ENCODE peak calls at places on chromosomes 7 and 10, in eight cellular contexts. L is IMR-90, J is sigmoid colon, O is tibial nerve, K is lower leg skin, P is stomach, N is heart left ventricle, X is HCT116. D is an unnamed sample.

GRCh38 chr10:24428410-24428782 is 219.5 kb downstream of the KIAA1217 start:
- DNase-seq in L (peak), J (no peak), O (no peak), K (no peak), P (no peak), N (no peak), X (peak), D (peak)

GRCh38 chr10:133141144-133141962 is 18.7 kb upstream of the KNDC1 start:
- DNase-seq in L (no peak), J (peak), O (no peak), K (no peak), P (no peak), N (peak), X (no peak), D (no peak)

GRCh38 chr7:151813445-151813844 is 63.5 kb downstream of the PRKAG2 start:
- DNase-seq in L (no peak), J (no peak), O (no peak), K (no peak), P (no peak), N (no peak), X (no peak), D (no peak)

GRCh38 chr10:62811159-62811875 is 4.8 kb downstream of the EGR2 start:
- DNase-seq in L (no peak), J (no peak), O (no peak), K (no peak), P (no peak), N (no peak), X (no peak), D (no peak)

GRCh38 chr7:46072722-46073121 is 151.7 kb upstream of the IGFBP3 start:
- DNase-seq in L (no peak), J (no peak), O (no peak), K (no peak), P (no peak), N (no peak), X (no peak), D (no peak)

GRCh38 chr10:48526371-48526821 is 78.5 kb downstream of the ARHGAP22 start:
- DNase-seq in L (peak), J (no peak), O (no peak), K (no peak), P (peak), N (no peak), X (no peak), D (peak)

GRCh38 chr10:5068274-5069017 is 25.8 kb upstream of the AKR1C3 start:
- DNase-seq in L (no peak), J (no peak), O (no peak), K (no peak), P (no peak), N (no peak), X (no peak), D (no peak)

GRCh38 chr10:97687785-97688781 is 1.0 kb upstream of the AVPI1 start:
- DNase-seq in L (peak), J (peak), O (peak), K (peak), P (no peak), N (no peak), X (no peak), D (no peak)

GRCh38 chr10:117188399-117188798 is 8.9 kb upstream of the KCNK18 start:
- DNase-seq in L (no peak), J (peak), O (no peak), K (no peak), P (no peak), N (no peak), X (no peak), D (no peak)

GRCh38 chr7:131170440-131171105 is 157.1 kb upstream of the MKLN1 start:
- DNase-seq in L (peak), J (no peak), O (no peak), K (no peak), P (no peak), N (no peak), X (no peak), D (no peak)

GRCh38 chr7:71422104-71422503 is 290.2 kb downstream of the GALNT17 start:
- DNase-seq in L (no peak), J (no peak), O (no peak), K (no peak), P (no peak), N (no peak), X (no peak), D (no peak)

GRCh38 chr7:98994046-98994944 is 116.0 kb downstream of the TRRAP start:
- DNase-seq in L (no peak), J (no peak), O (no peak), K (no peak), P (no peak), N (no peak), X (no peak), D (no peak)

GRCh38 chr10:128633864-128634541 is 507.8 kb upstream of the MKI67 start:
- DNase-seq in L (no peak), J (no peak), O (peak), K (no peak), P (no peak), N (no peak), X (no peak), D (no peak)

GRCh38 chr10:4226941-4227540 is 442.0 kb upstream of the KLF6 start:
- DNase-seq in L (no peak), J (no peak), O (no peak), K (no peak), P (no peak), N (no peak), X (no peak), D (no peak)

GRCh38 chr10:117266400-117266799 is 25.5 kb downstream of the SLC18A2 start:
- DNase-seq in L (no peak), J (no peak), O (no peak), K (no peak), P (no peak), N (no peak), X (no peak), D (no peak)

GRCh38 chr7:99623091-99623693 is 6.4 kb downstream of the ZSCAN25 start:
- DNase-seq in L (no peak), J (no peak), O (no peak), K (no peak), P (no peak), N (no peak), X (no peak), D (no peak)

GRCh38 chr10:239109-239508 is 103.9 kb downstream of the ZMYND11 start:
- DNase-seq in L (peak), J (no peak), O (no peak), K (no peak), P (no peak), N (no peak), X (no peak), D (no peak)

GRCh38 chr10:119770928-119771327 is 45.1 kb downstream of the INPP5F start:
- DNase-seq in L (no peak), J (no peak), O (no peak), K (no peak), P (no peak), N (no peak), X (no peak), D (no peak)

GRCh38 chr10:519055-519715 is 170.3 kb downstream of the DIP2C start:
- DNase-seq in L (no peak), J (peak), O (no peak), K (no peak), P (no peak), N (no peak), X (no peak), D (no peak)

GRCh38 chr10:116849271-116850057 is at the start of gene ENO4:
- DNase-seq in L (peak), J (peak), O (peak), K (peak), P (peak), N (peak), X (peak), D (peak)

GRCh38 chr10:109166935-109167334 is 756.4 kb downstream of the XPNPEP1 start:
- DNase-seq in L (peak), J (no peak), O (no peak), K (no peak), P (no peak), N (no peak), X (no peak), D (no peak)

GRCh38 chr10:61992683-61993629 is 91.5 kb downstream of the ARID5B start:
- DNase-seq in L (peak), J (peak), O (peak), K (peak), P (peak), N (peak), X (no peak), D (no peak)

GRCh38 chr7:30684351-30684750 is 2.1 kb upstream of the CRHR2 start:
- DNase-seq in L (no peak), J (no peak), O (no peak), K (no peak), P (no peak), N (no peak), X (no peak), D (no peak)

GRCh38 chr10:127374901-127375300 is 174.2 kb upstream of the NPS start:
- DNase-seq in L (no peak), J (no peak), O (no peak), K (no peak), P (no peak), N (no peak), X (no peak), D (no peak)

GRCh38 chr7:108525327-108525984 is 479 bp downstream of the PNPLA8 start:
- DNase-seq in L (peak), J (peak), O (no peak), K (no peak), P (no peak), N (peak), X (peak), D (peak)

GRCh38 chr10:77011823-77012566 is 625.6 kb downstream of the KCNMA1 start:
- DNase-seq in L (no peak), J (no peak), O (peak), K (peak), P (no peak), N (no peak), X (no peak), D (no peak)

GRCh38 chr7:54778166-54778565 is 19.2 kb upstream of the SEC61G start:
- DNase-seq in L (no peak), J (no peak), O (no peak), K (no peak), P (no peak), N (no peak), X (no peak), D (no peak)

GRCh38 chr10:21047511-21047910 is 150.4 kb upstream of the NEBL start:
- DNase-seq in L (no peak), J (no peak), O (no peak), K (no peak), P (no peak), N (no peak), X (no peak), D (no peak)

GRCh38 chr10:2399482-2399881 is 662.2 kb upstream of the ADARB2 start:
- DNase-seq in L (no peak), J (no peak), O (no peak), K (no peak), P (no peak), N (no peak), X (no peak), D (no peak)

GRCh38 chr10:124867304-124867703 is 65.7 kb downstream of the ABRAXAS2 start:
- DNase-seq in L (no peak), J (no peak), O (no peak), K (no peak), P (no peak), N (no peak), X (no peak), D (no peak)

GRCh38 chr7:71237945-71238344 is 106.0 kb downstream of the GALNT17 start:
- DNase-seq in L (no peak), J (peak), O (no peak), K (no peak), P (no peak), N (peak), X (no peak), D (no peak)

GRCh38 chr10:4285121-4285520 is 500.1 kb upstream of the KLF6 start:
- DNase-seq in L (peak), J (no peak), O (no peak), K (no peak), P (no peak), N (no peak), X (no peak), D (no peak)

GRCh38 chr10:97140887-97141745 is 44.6 kb downstream of the SLIT1 start:
- DNase-seq in L (no peak), J (peak), O (no peak), K (no peak), P (no peak), N (no peak), X (no peak), D (no peak)

GRCh38 chr10:29378106-29378505 is 89.2 kb downstream of the LYZL1 start:
- DNase-seq in L (no peak), J (no peak), O (no peak), K (no peak), P (no peak), N (no peak), X (no peak), D (no peak)

DNA sequence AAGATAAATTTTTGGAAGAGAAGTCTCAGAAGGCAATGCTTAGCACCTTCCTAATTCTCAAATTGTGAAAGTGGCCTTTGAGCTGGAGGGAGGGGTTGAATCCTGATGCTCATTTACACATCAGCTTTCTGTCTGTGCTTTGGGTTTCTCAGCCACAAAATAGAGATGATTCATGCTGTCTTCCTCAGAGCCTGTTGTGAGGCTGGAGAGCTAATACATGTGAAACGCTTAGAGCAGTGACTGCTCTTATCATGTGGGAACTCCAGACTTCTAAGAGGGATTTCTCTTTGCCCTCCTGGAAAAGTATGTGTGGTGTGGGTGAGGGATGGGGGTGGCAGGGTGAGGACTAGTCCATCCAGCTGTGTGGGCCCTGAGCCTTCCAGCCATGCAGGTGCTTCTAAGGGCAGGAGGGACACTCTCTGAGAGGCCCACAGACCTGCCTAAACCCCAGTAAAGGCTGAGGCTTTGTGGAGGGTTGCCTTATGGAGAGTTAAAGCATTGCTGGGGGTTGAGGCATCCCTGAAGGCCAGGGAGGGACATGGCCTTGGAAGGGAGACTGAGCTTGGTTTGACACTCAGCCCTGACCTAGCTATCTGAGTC is 4.8 kb upstream of the EVX1 start:
- DNase-seq in L (peak), J (no peak), O (no peak), K (no peak), P (no peak), N (no peak), X (no peak), D (peak)
- TF ChIP-seq POLR2A in L (no peak), J (no peak), O (no peak), K (no peak), P (no peak), N (no peak), X (no peak), D (no peak)

DNA sequence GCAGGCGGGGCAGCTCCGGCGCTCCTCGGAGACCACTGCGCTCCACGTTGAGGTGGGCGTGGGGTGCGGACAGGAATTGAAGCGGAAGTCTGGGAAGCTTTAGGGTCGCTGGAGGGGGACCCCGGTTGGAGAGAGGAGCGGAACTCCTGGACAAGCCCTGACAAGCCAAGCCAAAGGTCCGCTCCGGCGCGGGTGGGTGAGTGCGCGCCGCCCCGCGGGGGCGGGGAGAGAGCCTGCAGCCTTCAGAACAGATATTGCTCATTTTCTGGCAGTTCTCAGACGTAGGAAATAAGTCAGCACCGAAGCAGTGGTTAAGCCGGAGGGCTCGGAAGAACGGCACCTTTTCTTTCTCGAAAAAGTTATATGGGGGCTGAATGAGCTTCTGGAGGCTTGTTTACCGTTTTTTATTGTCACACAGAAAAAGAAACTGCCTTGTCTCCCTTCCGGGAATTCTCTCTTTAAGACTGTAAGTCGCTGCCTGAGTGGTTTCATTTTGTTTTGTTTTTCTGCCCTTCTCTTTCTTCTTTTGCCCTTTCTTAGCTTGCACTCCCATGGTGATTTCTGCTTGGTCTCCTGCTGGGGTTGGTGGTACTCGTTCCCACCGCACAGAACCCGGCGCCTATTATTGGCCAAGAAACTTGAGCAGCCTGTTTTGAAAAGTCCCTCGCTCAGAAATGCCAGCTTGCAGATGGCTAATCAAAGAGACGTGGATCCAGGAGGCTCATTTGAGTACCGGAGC is 732 bp downstream of the FAS start:
- DNase-seq in L (peak), J (peak), O (peak), K (peak), P (peak), N (peak), X (peak), D (peak)
- TF ChIP-seq POLR2A in L (peak), J (peak), O (no peak), K (peak), P (no peak), N (no peak), X (no peak), D (peak)

GRCh38 chr10:92693534-92693893 is 3.8 kb downstream of the HHEX start:
- DNase-seq in L (no peak), J (no peak), O (no peak), K (no peak), P (no peak), N (no peak), X (no peak), D (no peak)

GRCh38 chr10:92697663-92698511 is 8.1 kb downstream of the HHEX start:
- DNase-seq in L (peak), J (no peak), O (no peak), K (no peak), P (no peak), N (no peak), X (no peak), D (no peak)

GRCh38 chr10:92692697-92693533 is 3.2 kb downstream of the HHEX start:
- DNase-seq in L (no peak), J (no peak), O (no peak), K (no peak), P (no peak), N (no peak), X (no peak), D (no peak)

GRCh38 chr10:92696606-92697383 is 7.0 kb downstream of the HHEX start:
- DNase-seq in L (no peak), J (no peak), O (no peak), K (no peak), P (no peak), N (no peak), X (no peak), D (peak)

GRCh38 chr10:92695679-92696605 is 6.2 kb downstream of the HHEX start:
- DNase-seq in L (peak), J (peak), O (no peak), K (no peak), P (no peak), N (no peak), X (no peak), D (peak)
- TF ChIP-seq POLR2A in L (peak), J (no peak), O (no peak), K (no peak), P (no peak), N (no peak), X (no peak), D (peak)

DNA sequence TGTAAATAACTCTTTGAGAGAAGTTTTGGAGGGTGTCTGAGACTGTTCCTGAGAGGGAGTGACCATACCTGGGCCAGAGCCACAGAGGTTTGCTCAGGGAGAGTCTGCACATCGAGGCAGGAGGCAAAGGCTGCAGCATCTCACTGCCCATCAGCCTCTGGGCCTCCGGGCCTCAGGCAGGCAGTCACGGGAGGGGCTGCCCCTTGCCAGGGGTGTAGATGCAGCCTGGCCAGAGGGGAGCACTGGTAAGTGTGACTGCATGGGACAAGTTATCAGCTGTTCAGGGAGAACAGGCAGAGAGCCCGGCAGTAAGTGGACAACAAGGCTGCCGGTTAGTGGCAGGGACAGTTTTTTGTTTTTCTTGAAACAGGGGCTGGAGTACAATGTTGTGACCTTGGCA is 55.9 kb downstream of the ZNF467 start:
- DNase-seq in L (no peak), J (peak), O (no peak), K (no peak), P (no peak), N (peak), X (no peak), D (no peak)
- TF ChIP-seq POLR2A in L (no peak), J (no peak), O (no peak), K (no peak), P (no peak), N (no peak), X (no peak), D (no peak)